ENCODE peak calls at places on chromosomes 13 and 19, in six cellular contexts. G, O, Z, K, R and J are unnamed samples.

GRCh38 chr19:47414469-47414868 is 4.9 kb downstream of the MEIS3 start:
- DNase-seq in Z (peak), G (peak), R (no peak), O (peak), K (peak), J (no peak)

GRCh38 chr19:16111909-16112752 is 442 bp downstream of the RAB8A start:
- DNase-seq in G (no peak), R (no peak), O (no peak), K (no peak), Z (peak), J (no peak)

GRCh38 chr19:43619262-43620060 is at the start of gene ZNF428:
- DNase-seq in O (peak), K (peak), Z (peak), R (peak), G (peak), J (peak)

GRCh38 chr19:19634516-19635312 is 6.7 kb upstream of the LPAR2 start:
- DNase-seq in R (no peak), K (no peak), Z (no peak), O (no peak), G (no peak), J (no peak)

GRCh38 chr19:55795021-55795420 is 26.1 kb downstream of the RFPL4AL1 start:
- DNase-seq in K (no peak), R (no peak), Z (no peak), O (no peak), G (no peak), J (no peak)

GRCh38 chr19:18152817-18153554 is at the start of gene PIK3R2:
- DNase-seq in K (peak), Z (peak), G (peak), O (peak), R (peak), J (peak)

GRCh38 chr19:45342911-45343310 is 2.4 kb downstream of the KLC3 start:
- DNase-seq in G (no peak), O (no peak), K (no peak), Z (no peak), R (no peak), J (no peak)

GRCh38 chr19:48271531-48272151 is 1.8 kb downstream of the ZNF114 start:
- DNase-seq in R (peak), G (peak), O (peak), Z (no peak), K (peak), J (no peak)

GRCh38 chr19:42207767-42208259 is 9.7 kb downstream of the DEDD2 start:
- DNase-seq in Z (peak), R (no peak), K (no peak), O (no peak), G (no peak), J (no peak)

GRCh38 chr19:17794731-17795494 is at the start of gene B3GNT3:
- DNase-seq in O (peak), G (peak), R (no peak), Z (peak), K (peak), J (no peak)

GRCh38 chr13:98528663-98529064 is 48.2 kb downstream of the STK24 start:
- DNase-seq in G (no peak), O (no peak), Z (no peak), R (no peak), K (no peak), J (no peak)

GRCh38 chr19:17347361-17347760 is 10.0 kb downstream of the GTPBP3 start:
- DNase-seq in O (no peak), R (no peak), G (no peak), K (no peak), Z (no peak), J (no peak)

GRCh38 chr13:73914119-73914518 is 220.1 kb downstream of the KLF12 start:
- DNase-seq in O (no peak), K (no peak), R (no peak), Z (no peak), G (no peak), J (no peak)

GRCh38 chr13:30486230-30487074 is 20.7 kb upstream of the HMGB1 start:
- DNase-seq in O (peak), Z (no peak), R (no peak), K (no peak), G (no peak), J (no peak)

GRCh38 chr13:21176982-21177284 is 475 bp downstream of the MRPL57 start:
- DNase-seq in O (no peak), G (no peak), K (no peak), R (no peak), Z (no peak), J (no peak)

GRCh38 chr13:41693434-41693833 is 236.1 kb downstream of the RGCC start:
- DNase-seq in O (no peak), G (no peak), R (no peak), K (no peak), Z (no peak), J (no peak)

GRCh38 chr19:14556662-14557188 is 15.1 kb downstream of the NDUFB7 start:
- DNase-seq in R (peak), O (peak), G (peak), K (peak), Z (peak), J (no peak)

GRCh38 chr13:50128406-50129048 is 113.3 kb downstream of the KCNRG start:
- DNase-seq in K (no peak), R (no peak), O (peak), Z (no peak), G (peak), J (no peak)

DNA sequence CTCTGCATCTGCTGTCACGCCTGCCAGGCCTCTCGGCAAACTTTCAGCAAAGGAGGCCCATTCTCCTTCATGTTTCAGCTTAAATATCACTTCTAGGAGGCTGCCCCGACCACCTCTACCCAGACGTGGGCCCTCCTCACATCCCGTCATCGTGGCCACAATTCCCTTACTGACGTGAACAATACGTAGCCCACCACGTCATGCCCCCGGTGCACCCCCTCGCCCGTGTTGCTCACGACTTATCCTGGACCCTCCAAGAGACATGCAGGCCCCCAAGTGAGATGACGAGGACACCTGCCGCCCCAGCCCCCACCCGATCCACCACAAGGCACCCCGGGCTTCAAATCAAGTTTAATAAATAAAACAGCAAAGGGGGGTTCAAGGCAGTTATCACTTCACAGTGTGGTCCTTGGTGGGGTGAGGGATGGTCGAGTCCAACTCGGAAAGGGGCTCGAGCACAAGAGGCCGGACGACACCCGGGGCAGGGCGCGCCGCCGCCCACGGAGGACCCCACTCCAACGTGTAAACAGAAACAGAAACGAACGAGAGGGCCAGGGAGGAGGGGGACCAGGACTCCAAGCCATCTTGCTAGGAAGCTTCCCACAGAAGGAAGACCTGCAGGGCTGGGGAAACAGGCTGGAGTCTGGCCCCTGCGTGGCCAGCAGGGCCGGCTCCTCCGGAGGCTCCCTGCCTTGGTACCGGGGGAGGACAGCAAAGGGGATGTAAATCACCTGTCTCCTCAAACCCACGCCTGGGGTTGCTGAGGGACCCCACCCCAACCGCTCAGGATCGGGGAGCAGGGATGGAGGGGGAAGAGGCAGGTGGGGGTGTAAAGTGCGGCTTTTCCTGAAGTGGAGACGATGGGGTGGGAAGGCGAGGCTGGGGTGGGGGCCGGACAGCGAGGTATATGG is 14.3 kb upstream of the PLPP2 start:
- DNase-seq in Z (no peak), R (no peak), G (no peak), K (no peak), O (no peak), J (no peak)
- TF ChIP-seq CREB1 in Z (no peak), R (no peak), G (no peak), K (no peak), O (no peak), J (no peak)

GRCh38 chr13:51583469-51583874 is 790 bp upstream of the WDFY2 start:
- DNase-seq in Z (no peak), O (no peak), R (no peak), K (no peak), G (no peak), J (no peak)

GRCh38 chr13:51584731-51585191 is 499 bp downstream of the WDFY2 start:
- DNase-seq in G (peak), K (peak), O (peak), R (peak), Z (peak), J (no peak)

GRCh38 chr13:51583875-51584730 is at the start of gene WDFY2:
- DNase-seq in R (peak), Z (peak), G (peak), K (peak), O (peak), J (peak)

GRCh38 chr13:51585696-51586095 is 1.4 kb downstream of the WDFY2 start:
- DNase-seq in K (no peak), R (no peak), Z (peak), O (no peak), G (no peak), J (no peak)

GRCh38 chr13:51585234-51585672 is 991 bp downstream of the WDFY2 start:
- DNase-seq in G (no peak), Z (peak), R (no peak), O (no peak), K (no peak), J (no peak)
- TF ChIP-seq CREB1 in G (no peak), Z (no peak), R (no peak), O (no peak), K (no peak), J (no peak)

GRCh38 chr19:29976151-29976943 is 34.3 kb downstream of the URI1 start:
- DNase-seq in Z (no peak), G (no peak), R (no peak), O (no peak), K (no peak), J (no peak)
- TF ChIP-seq CREB1 in Z (no peak), G (no peak), R (no peak), O (no peak), K (no peak), J (no peak)

GRCh38 chr19:31226536-31226935 is 122.7 kb downstream of the TSHZ3 start:
- DNase-seq in Z (no peak), K (no peak), O (no peak), R (no peak), G (no peak), J (no peak)
- TF ChIP-seq CREB1 in Z (no peak), K (no peak), O (no peak), R (no peak), G (no peak), J (no peak)

DNA sequence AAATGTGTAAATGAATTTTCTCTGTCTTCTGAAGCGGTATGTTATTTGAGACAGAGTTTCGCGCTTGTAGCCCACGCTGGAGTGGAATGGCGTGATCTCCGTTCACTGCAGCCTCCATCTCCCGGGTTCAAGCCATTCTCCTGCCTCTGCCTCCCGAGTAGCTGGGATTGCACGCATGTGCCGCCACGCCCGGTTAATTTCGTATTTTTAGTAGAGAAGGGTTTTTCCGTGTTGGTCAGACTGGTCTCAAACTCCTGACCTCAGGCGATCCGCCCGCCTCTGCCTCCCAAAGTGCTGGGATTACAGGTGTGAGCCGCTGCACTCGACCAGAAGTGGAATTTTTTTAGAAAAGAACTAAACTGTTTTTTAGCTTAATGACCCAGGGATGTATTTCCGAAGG is 3.4 kb upstream of the ZNF808 start:
- DNase-seq in K (no peak), R (no peak), G (no peak), Z (no peak), O (no peak), J (no peak)
- TF ChIP-seq CREB1 in K (no peak), R (no peak), G (no peak), Z (no peak), O (no peak), J (no peak)

GRCh38 chr13:77262198-77262597 is 64.7 kb downstream of the MYCBP2 start:
- DNase-seq in O (no peak), Z (no peak), K (no peak), G (no peak), R (no peak), J (no peak)
- TF ChIP-seq CREB1 in O (no peak), Z (no peak), K (no peak), G (no peak), R (no peak), J (no peak)

DNA sequence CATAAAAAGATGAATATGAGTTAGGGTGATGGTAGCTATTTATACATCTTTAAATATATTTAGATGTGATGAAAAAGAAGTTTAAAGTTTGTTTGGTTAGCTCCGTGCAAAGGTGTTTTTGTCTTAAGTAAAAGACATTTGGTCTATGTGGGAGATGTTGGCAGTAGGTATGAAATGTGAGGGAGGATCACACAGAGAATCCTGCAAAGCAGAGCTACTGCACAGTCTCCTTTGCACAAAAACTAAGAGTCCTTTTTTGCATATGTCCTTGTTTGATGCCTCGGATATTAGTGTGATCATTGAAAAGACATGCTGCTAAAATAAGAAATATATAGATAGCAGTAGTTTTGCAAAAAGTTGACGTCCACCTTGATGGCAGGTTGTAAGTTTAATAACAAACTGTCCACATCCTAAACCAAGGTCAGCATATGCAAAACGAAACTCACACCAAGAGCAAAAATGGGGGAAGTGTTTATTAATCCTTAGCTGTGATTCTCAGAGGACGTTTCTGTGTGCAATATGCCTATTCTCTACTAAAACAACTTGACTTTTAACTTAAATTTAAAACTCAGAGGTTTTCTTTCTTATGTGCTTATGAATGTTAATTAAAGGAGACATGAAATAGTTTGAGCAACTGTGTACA is 870.1 kb downstream of the PCDH9 start:
- DNase-seq in K (no peak), Z (no peak), G (no peak), O (no peak), R (no peak), J (no peak)
- TF ChIP-seq CREB1 in K (no peak), Z (no peak), G (no peak), O (no peak), R (no peak), J (no peak)

DNA sequence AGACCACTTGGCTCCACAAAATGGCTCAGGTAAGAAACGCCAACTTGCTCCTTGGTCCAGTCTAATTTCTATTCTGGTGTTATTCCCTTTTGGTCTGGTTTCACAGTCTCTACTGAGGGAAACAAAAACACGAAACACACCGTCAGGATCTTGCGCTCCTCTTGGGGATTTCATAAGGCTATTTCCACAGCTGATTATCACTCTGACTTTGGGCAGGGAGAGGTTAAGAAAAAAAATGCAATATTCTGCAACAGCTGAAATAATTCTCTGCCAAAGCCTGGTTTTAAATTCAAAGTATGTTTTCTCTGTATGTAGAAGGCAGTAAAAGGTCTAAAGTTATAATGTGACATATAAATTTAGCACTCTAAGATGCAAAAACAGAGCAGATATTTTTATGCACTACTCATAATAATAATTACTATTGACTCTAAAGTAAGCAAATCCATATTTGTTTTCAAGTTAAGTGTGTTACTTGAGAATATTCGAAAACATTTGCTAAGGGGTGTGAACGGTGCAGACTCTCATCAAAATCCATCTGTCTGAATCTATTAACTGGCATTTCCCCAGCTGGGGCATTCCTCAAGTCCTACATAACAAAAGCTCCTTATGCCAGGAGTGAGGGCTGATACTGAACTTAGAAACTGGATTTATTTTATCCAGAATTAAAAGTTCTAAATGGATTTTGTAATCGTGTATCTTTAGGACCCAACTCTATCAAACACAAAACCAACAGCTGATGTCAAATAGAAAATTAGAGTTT is 38.4 kb upstream of the STARD13 start:
- DNase-seq in G (no peak), O (peak), Z (no peak), R (no peak), K (no peak), J (no peak)
- TF ChIP-seq CREB1 in G (no peak), O (no peak), Z (no peak), R (no peak), K (no peak), J (no peak)